ENCODE peak calls at places on chromosomes 2 and 18, in eight cellular contexts. One of them, this sample, is unnamed.

GRCh38 chr2:232854082-232854481 is 16.0 kb upstream of the SNORC start:
- DNase-seq in skeletal muscle cell: peak
- DNase-seq in NCI-H2081 treated with DMSO at 0.1 percent for 48 hours: no peak
- DNase-seq in Ammon's horn: no peak
- DNase-seq in ovary: no peak
- DNase-seq in heart left ventricle: no peak
- DNase-seq in activated T-helper 1 cell treated with anti-CD3 and anti-CD28 coated beads, Interleukin-2, amount 50 U/mL, for 16 hours: no peak
- DNase-seq in thoracic aorta: no peak
- DNase-seq in this sample: no peak

GRCh38 chr2:140863713-140864112 is 1267.1 kb downstream of the LRP1B start:
- DNase-seq in ovary: no peak
- DNase-seq in heart left ventricle: no peak
- DNase-seq in NCI-H2081 treated with DMSO at 0.1 percent for 48 hours: peak
- DNase-seq in Ammon's horn: peak
- DNase-seq in thoracic aorta: no peak
- DNase-seq in activated T-helper 1 cell treated with anti-CD3 and anti-CD28 coated beads, Interleukin-2, amount 50 U/mL, for 16 hours: no peak
- DNase-seq in skeletal muscle cell: peak
- DNase-seq in this sample: no peak

GRCh38 chr2:38586926-38587325 is 15.8 kb downstream of the HNRNPLL start:
- DNase-seq in Ammon's horn: no peak
- DNase-seq in skeletal muscle cell: no peak
- DNase-seq in NCI-H2081 treated with DMSO at 0.1 percent for 48 hours: no peak
- DNase-seq in thoracic aorta: no peak
- DNase-seq in ovary: no peak
- DNase-seq in heart left ventricle: no peak
- DNase-seq in activated T-helper 1 cell treated with anti-CD3 and anti-CD28 coated beads, Interleukin-2, amount 50 U/mL, for 16 hours: no peak
- DNase-seq in this sample: no peak

GRCh38 chr2:205758051-205758450 is 75.8 kb downstream of the NRP2 start:
- DNase-seq in heart left ventricle: no peak
- DNase-seq in NCI-H2081 treated with DMSO at 0.1 percent for 48 hours: no peak
- DNase-seq in skeletal muscle cell: no peak
- DNase-seq in activated T-helper 1 cell treated with anti-CD3 and anti-CD28 coated beads, Interleukin-2, amount 50 U/mL, for 16 hours: no peak
- DNase-seq in ovary: peak
- DNase-seq in thoracic aorta: no peak
- DNase-seq in Ammon's horn: no peak
- DNase-seq in this sample: no peak

GRCh38 chr2:51918113-51918512 is 886.2 kb upstream of the NRXN1 start:
- DNase-seq in NCI-H2081 treated with DMSO at 0.1 percent for 48 hours: no peak
- DNase-seq in ovary: no peak
- DNase-seq in thoracic aorta: no peak
- DNase-seq in skeletal muscle cell: peak
- DNase-seq in heart left ventricle: no peak
- DNase-seq in activated T-helper 1 cell treated with anti-CD3 and anti-CD28 coated beads, Interleukin-2, amount 50 U/mL, for 16 hours: no peak
- DNase-seq in Ammon's horn: no peak
- DNase-seq in this sample: no peak

GRCh38 chr2:120503793-120504571 is 158.0 kb downstream of the INHBB start:
- DNase-seq in activated T-helper 1 cell treated with anti-CD3 and anti-CD28 coated beads, Interleukin-2, amount 50 U/mL, for 16 hours: no peak
- DNase-seq in ovary: no peak
- DNase-seq in heart left ventricle: peak
- DNase-seq in skeletal muscle cell: peak
- DNase-seq in thoracic aorta: no peak
- DNase-seq in Ammon's horn: no peak
- DNase-seq in NCI-H2081 treated with DMSO at 0.1 percent for 48 hours: no peak
- DNase-seq in this sample: no peak

GRCh38 chr2:55721601-55722215 is 28.1 kb upstream of the PNPT1 start:
- DNase-seq in heart left ventricle: no peak
- DNase-seq in Ammon's horn: no peak
- DNase-seq in thoracic aorta: no peak
- DNase-seq in ovary: no peak
- DNase-seq in NCI-H2081 treated with DMSO at 0.1 percent for 48 hours: no peak
- DNase-seq in skeletal muscle cell: peak
- DNase-seq in activated T-helper 1 cell treated with anti-CD3 and anti-CD28 coated beads, Interleukin-2, amount 50 U/mL, for 16 hours: no peak
- DNase-seq in this sample: no peak

GRCh38 chr2:15920696-15921095 is 19.7 kb upstream of the MYCN start:
- DNase-seq in thoracic aorta: no peak
- DNase-seq in heart left ventricle: no peak
- DNase-seq in ovary: no peak
- DNase-seq in NCI-H2081 treated with DMSO at 0.1 percent for 48 hours: no peak
- DNase-seq in Ammon's horn: no peak
- DNase-seq in activated T-helper 1 cell treated with anti-CD3 and anti-CD28 coated beads, Interleukin-2, amount 50 U/mL, for 16 hours: no peak
- DNase-seq in skeletal muscle cell: no peak
- DNase-seq in this sample: no peak

GRCh38 chr2:218405365-218406208 is 5.9 kb downstream of the CTDSP1 start:
- DNase-seq in heart left ventricle: no peak
- DNase-seq in NCI-H2081 treated with DMSO at 0.1 percent for 48 hours: no peak
- DNase-seq in activated T-helper 1 cell treated with anti-CD3 and anti-CD28 coated beads, Interleukin-2, amount 50 U/mL, for 16 hours: no peak
- DNase-seq in thoracic aorta: no peak
- DNase-seq in Ammon's horn: no peak
- DNase-seq in ovary: peak
- DNase-seq in skeletal muscle cell: no peak
- DNase-seq in this sample: no peak

GRCh38 chr2:64141711-64142405 is 2.4 kb downstream of the PELI1 start:
- DNase-seq in thoracic aorta: no peak
- DNase-seq in ovary: no peak
- DNase-seq in NCI-H2081 treated with DMSO at 0.1 percent for 48 hours: no peak
- DNase-seq in skeletal muscle cell: no peak
- DNase-seq in heart left ventricle: no peak
- DNase-seq in activated T-helper 1 cell treated with anti-CD3 and anti-CD28 coated beads, Interleukin-2, amount 50 U/mL, for 16 hours: no peak
- DNase-seq in Ammon's horn: peak
- DNase-seq in this sample: peak

GRCh38 chr18:58768293-58768974 is 96.2 kb upstream of the ZNF532 start:
- DNase-seq in ovary: peak
- DNase-seq in skeletal muscle cell: no peak
- DNase-seq in activated T-helper 1 cell treated with anti-CD3 and anti-CD28 coated beads, Interleukin-2, amount 50 U/mL, for 16 hours: peak
- DNase-seq in heart left ventricle: peak
- DNase-seq in thoracic aorta: peak
- DNase-seq in NCI-H2081 treated with DMSO at 0.1 percent for 48 hours: no peak
- DNase-seq in Ammon's horn: peak
- DNase-seq in this sample: peak

GRCh38 chr2:54604771-54605350 is 118.6 kb upstream of the EML6 start:
- DNase-seq in activated T-helper 1 cell treated with anti-CD3 and anti-CD28 coated beads, Interleukin-2, amount 50 U/mL, for 16 hours: no peak
- DNase-seq in NCI-H2081 treated with DMSO at 0.1 percent for 48 hours: no peak
- DNase-seq in thoracic aorta: no peak
- DNase-seq in Ammon's horn: no peak
- DNase-seq in skeletal muscle cell: no peak
- DNase-seq in ovary: no peak
- DNase-seq in heart left ventricle: peak
- DNase-seq in this sample: no peak

GRCh38 chr2:3864943-3865664 is 161.7 kb downstream of the DCDC2C start:
- DNase-seq in NCI-H2081 treated with DMSO at 0.1 percent for 48 hours: peak
- DNase-seq in heart left ventricle: no peak
- DNase-seq in ovary: no peak
- DNase-seq in thoracic aorta: no peak
- DNase-seq in skeletal muscle cell: no peak
- DNase-seq in activated T-helper 1 cell treated with anti-CD3 and anti-CD28 coated beads, Interleukin-2, amount 50 U/mL, for 16 hours: no peak
- DNase-seq in Ammon's horn: no peak
- DNase-seq in this sample: no peak

GRCh38 chr2:127052068-127052770 is 54.7 kb downstream of the BIN1 start:
- DNase-seq in ovary: peak
- DNase-seq in activated T-helper 1 cell treated with anti-CD3 and anti-CD28 coated beads, Interleukin-2, amount 50 U/mL, for 16 hours: no peak
- DNase-seq in thoracic aorta: no peak
- DNase-seq in Ammon's horn: peak
- DNase-seq in heart left ventricle: peak
- DNase-seq in skeletal muscle cell: no peak
- DNase-seq in NCI-H2081 treated with DMSO at 0.1 percent for 48 hours: no peak
- DNase-seq in this sample: peak

GRCh38 chr2:51237626-51238271 is 205.8 kb upstream of the NRXN1 start:
- DNase-seq in skeletal muscle cell: no peak
- DNase-seq in thoracic aorta: no peak
- DNase-seq in Ammon's horn: no peak
- DNase-seq in ovary: no peak
- DNase-seq in NCI-H2081 treated with DMSO at 0.1 percent for 48 hours: no peak
- DNase-seq in activated T-helper 1 cell treated with anti-CD3 and anti-CD28 coated beads, Interleukin-2, amount 50 U/mL, for 16 hours: no peak
- DNase-seq in heart left ventricle: no peak
- DNase-seq in this sample: no peak

GRCh38 chr2:5713101-5713500 is 20.9 kb downstream of the SOX11 start:
- DNase-seq in heart left ventricle: no peak
- DNase-seq in thoracic aorta: no peak
- DNase-seq in Ammon's horn: no peak
- DNase-seq in NCI-H2081 treated with DMSO at 0.1 percent for 48 hours: no peak
- DNase-seq in activated T-helper 1 cell treated with anti-CD3 and anti-CD28 coated beads, Interleukin-2, amount 50 U/mL, for 16 hours: no peak
- DNase-seq in ovary: no peak
- DNase-seq in skeletal muscle cell: no peak
- DNase-seq in this sample: no peak

GRCh38 chr2:218081695-218082094 is 12.6 kb downstream of the RUFY4 start:
- DNase-seq in Ammon's horn: no peak
- DNase-seq in NCI-H2081 treated with DMSO at 0.1 percent for 48 hours: no peak
- DNase-seq in skeletal muscle cell: peak
- DNase-seq in activated T-helper 1 cell treated with anti-CD3 and anti-CD28 coated beads, Interleukin-2, amount 50 U/mL, for 16 hours: no peak
- DNase-seq in thoracic aorta: no peak
- DNase-seq in ovary: no peak
- DNase-seq in heart left ventricle: no peak
- DNase-seq in this sample: no peak

GRCh38 chr2:20661028-20661980 is 5.6 kb upstream of the GDF7 start:
- DNase-seq in Ammon's horn: peak
- DNase-seq in NCI-H2081 treated with DMSO at 0.1 percent for 48 hours: no peak
- DNase-seq in activated T-helper 1 cell treated with anti-CD3 and anti-CD28 coated beads, Interleukin-2, amount 50 U/mL, for 16 hours: peak
- DNase-seq in heart left ventricle: no peak
- DNase-seq in thoracic aorta: no peak
- DNase-seq in skeletal muscle cell: no peak
- DNase-seq in ovary: peak
- DNase-seq in this sample: peak

This sample was measured in midbrain.